ENCODE peak calls at places on chromosomes 3 and 15, in eight cellular contexts. One of them, this sample, is unnamed.

GRCh38 chr3:9685216-9686049 is 18.2 kb upstream of the CPNE9 start:
- DNase-seq in Right ventricle myocardium superior: no peak
- DNase-seq in fibroblast of lung: no peak
- DNase-seq in anterior cingulate cortex: no peak
- DNase-seq in hepatocyte: no peak
- DNase-seq in foreskin fibroblast: no peak
- DNase-seq in right cardiac atrium: no peak
- DNase-seq in BJ: no peak
- DNase-seq in this sample: no peak

GRCh38 chr3:195856410-195857084 is 44.8 kb upstream of the MUC4 start:
- DNase-seq in Right ventricle myocardium superior: peak; percentile 36
- DNase-seq in fibroblast of lung: no peak
- DNase-seq in anterior cingulate cortex: no peak
- DNase-seq in hepatocyte: no peak
- DNase-seq in foreskin fibroblast: no peak
- DNase-seq in right cardiac atrium: no peak
- DNase-seq in BJ: no peak
- DNase-seq in this sample: peak; percentile 23

GRCh38 chr3:122919291-122919610 is 108.3 kb downstream of the SEMA5B start:
- DNase-seq in Right ventricle myocardium superior: no peak
- DNase-seq in fibroblast of lung: no peak
- DNase-seq in anterior cingulate cortex: no peak
- DNase-seq in hepatocyte: no peak
- DNase-seq in foreskin fibroblast: no peak
- DNase-seq in right cardiac atrium: no peak
- DNase-seq in BJ: no peak
- DNase-seq in this sample: no peak

GRCh38 chr15:70427531-70428120 is 329.9 kb upstream of the TLE3 start:
- DNase-seq in Right ventricle myocardium superior: no peak
- DNase-seq in fibroblast of lung: peak; percentile 10
- DNase-seq in anterior cingulate cortex: no peak
- DNase-seq in hepatocyte: no peak
- DNase-seq in foreskin fibroblast: no peak
- DNase-seq in right cardiac atrium: no peak
- DNase-seq in BJ: no peak
- DNase-seq in this sample: no peak

GRCh38 chr3:174951023-174951422 is 91.9 kb downstream of the NAALADL2 start:
- DNase-seq in Right ventricle myocardium superior: no peak
- DNase-seq in fibroblast of lung: peak; percentile 92
- DNase-seq in anterior cingulate cortex: no peak
- DNase-seq in hepatocyte: no peak
- DNase-seq in foreskin fibroblast: peak; percentile 60
- DNase-seq in right cardiac atrium: no peak
- DNase-seq in BJ: no peak
- DNase-seq in this sample: no peak

GRCh38 chr3:54032598-54032997 is 89.8 kb upstream of the CACNA2D3 start:
- DNase-seq in Right ventricle myocardium superior: no peak
- DNase-seq in fibroblast of lung: no peak
- DNase-seq in anterior cingulate cortex: no peak
- DNase-seq in hepatocyte: no peak
- DNase-seq in foreskin fibroblast: no peak
- DNase-seq in right cardiac atrium: no peak
- DNase-seq in BJ: no peak
- DNase-seq in this sample: no peak

GRCh38 chr3:37130984-37131975 is 43.1 kb downstream of the LRRFIP2 start:
- DNase-seq in Right ventricle myocardium superior: no peak
- DNase-seq in fibroblast of lung: no peak
- DNase-seq in anterior cingulate cortex: no peak
- DNase-seq in hepatocyte: no peak
- DNase-seq in foreskin fibroblast: no peak
- DNase-seq in right cardiac atrium: no peak
- DNase-seq in BJ: no peak
- DNase-seq in this sample: no peak

GRCh38 chr3:172519740-172520139 is 3.5 kb downstream of the TNFSF10 start:
- DNase-seq in Right ventricle myocardium superior: no peak
- DNase-seq in fibroblast of lung: no peak
- DNase-seq in anterior cingulate cortex: no peak
- DNase-seq in hepatocyte: no peak
- DNase-seq in foreskin fibroblast: no peak
- DNase-seq in right cardiac atrium: no peak
- DNase-seq in BJ: no peak
- DNase-seq in this sample: no peak

GRCh38 chr3:42157915-42158538 is 66.9 kb downstream of the TRAK1 start:
- DNase-seq in Right ventricle myocardium superior: no peak
- DNase-seq in fibroblast of lung: no peak
- DNase-seq in anterior cingulate cortex: no peak
- DNase-seq in hepatocyte: no peak
- DNase-seq in foreskin fibroblast: no peak
- DNase-seq in right cardiac atrium: no peak
- DNase-seq in BJ: no peak
- DNase-seq in this sample: no peak

GRCh38 chr3:189277711-189278110 is 105.9 kb downstream of the TPRG1 start:
- DNase-seq in Right ventricle myocardium superior: no peak
- DNase-seq in fibroblast of lung: peak; percentile 22
- DNase-seq in anterior cingulate cortex: no peak
- DNase-seq in hepatocyte: no peak
- DNase-seq in foreskin fibroblast: no peak
- DNase-seq in right cardiac atrium: no peak
- DNase-seq in BJ: no peak
- DNase-seq in this sample: no peak

GRCh38 chr3:195073866-195074860 is 196.8 kb downstream of the XXYLT1 start:
- DNase-seq in Right ventricle myocardium superior: no peak
- DNase-seq in fibroblast of lung: no peak
- DNase-seq in anterior cingulate cortex: no peak
- DNase-seq in hepatocyte: no peak
- DNase-seq in foreskin fibroblast: no peak
- DNase-seq in right cardiac atrium: peak; percentile 2
- DNase-seq in BJ: no peak
- DNase-seq in this sample: peak; percentile 9

GRCh38 chr3:172396400-172396799 is 51.9 kb downstream of the GHSR start:
- DNase-seq in Right ventricle myocardium superior: no peak
- DNase-seq in fibroblast of lung: no peak
- DNase-seq in anterior cingulate cortex: no peak
- DNase-seq in hepatocyte: no peak
- DNase-seq in foreskin fibroblast: no peak
- DNase-seq in right cardiac atrium: no peak
- DNase-seq in BJ: no peak
- DNase-seq in this sample: no peak

GRCh38 chr15:31801152-31801551 is 229.2 kb upstream of the CHRNA7 start:
- DNase-seq in Right ventricle myocardium superior: peak; percentile 79
- DNase-seq in fibroblast of lung: peak; percentile 0
- DNase-seq in anterior cingulate cortex: no peak
- DNase-seq in hepatocyte: no peak
- DNase-seq in foreskin fibroblast: no peak
- DNase-seq in right cardiac atrium: peak; percentile 32
- DNase-seq in BJ: no peak
- DNase-seq in this sample: peak; percentile 83

GRCh38 chr3:160616721-160617120 is 51.4 kb upstream of the KPNA4 start:
- DNase-seq in Right ventricle myocardium superior: no peak
- DNase-seq in fibroblast of lung: peak; percentile 80
- DNase-seq in anterior cingulate cortex: no peak
- DNase-seq in hepatocyte: no peak
- DNase-seq in foreskin fibroblast: peak; percentile 73
- DNase-seq in right cardiac atrium: no peak
- DNase-seq in BJ: no peak
- DNase-seq in this sample: no peak

GRCh38 chr3:152519376-152519775 is 250.6 kb downstream of the MBNL1 start:
- DNase-seq in Right ventricle myocardium superior: no peak
- DNase-seq in fibroblast of lung: no peak
- DNase-seq in anterior cingulate cortex: no peak
- DNase-seq in hepatocyte: no peak
- DNase-seq in foreskin fibroblast: no peak
- DNase-seq in right cardiac atrium: no peak
- DNase-seq in BJ: no peak
- DNase-seq in this sample: no peak

GRCh38 chr3:122615303-122615702 is 37.9 kb downstream of the PARP15 start:
- DNase-seq in Right ventricle myocardium superior: no peak
- DNase-seq in fibroblast of lung: no peak
- DNase-seq in anterior cingulate cortex: no peak
- DNase-seq in hepatocyte: no peak
- DNase-seq in foreskin fibroblast: no peak
- DNase-seq in right cardiac atrium: no peak
- DNase-seq in BJ: no peak
- DNase-seq in this sample: no peak

GRCh38 chr15:60580650-60581415 is 101.9 kb upstream of the ICE2 start:
- DNase-seq in Right ventricle myocardium superior: no peak
- DNase-seq in fibroblast of lung: no peak
- DNase-seq in anterior cingulate cortex: no peak
- DNase-seq in hepatocyte: no peak
- DNase-seq in foreskin fibroblast: no peak
- DNase-seq in right cardiac atrium: no peak
- DNase-seq in BJ: no peak
- DNase-seq in this sample: no peak

GRCh38 chr3:126983653-126984390 is 907 bp downstream of the PLXNA1 start:
- DNase-seq in Right ventricle myocardium superior: no peak
- DNase-seq in fibroblast of lung: no peak
- DNase-seq in anterior cingulate cortex: no peak
- DNase-seq in hepatocyte: peak; percentile 74
- DNase-seq in foreskin fibroblast: peak; percentile 63
- DNase-seq in right cardiac atrium: no peak
- DNase-seq in BJ: no peak
- DNase-seq in this sample: peak; percentile 52

GRCh38 chr3:47901280-47901833 is 98.4 kb downstream of the DHX30 start:
- DNase-seq in Right ventricle myocardium superior: no peak
- DNase-seq in fibroblast of lung: no peak
- DNase-seq in anterior cingulate cortex: no peak
- DNase-seq in hepatocyte: no peak
- DNase-seq in foreskin fibroblast: no peak
- DNase-seq in right cardiac atrium: no peak
- DNase-seq in BJ: no peak
- DNase-seq in this sample: no peak

GRCh38 chr3:58074997-58075396 is 66.8 kb downstream of the FLNB start:
- DNase-seq in Right ventricle myocardium superior: no peak
- DNase-seq in fibroblast of lung: no peak
- DNase-seq in anterior cingulate cortex: no peak
- DNase-seq in hepatocyte: no peak
- DNase-seq in foreskin fibroblast: no peak
- DNase-seq in right cardiac atrium: no peak
- DNase-seq in BJ: no peak
- DNase-seq in this sample: no peak

GRCh38 chr3:52176188-52176752 is 21.7 kb upstream of the ALAS1 start:
- DNase-seq in Right ventricle myocardium superior: no peak
- DNase-seq in fibroblast of lung: no peak
- DNase-seq in anterior cingulate cortex: no peak
- DNase-seq in hepatocyte: no peak
- DNase-seq in foreskin fibroblast: no peak
- DNase-seq in right cardiac atrium: no peak
- DNase-seq in BJ: no peak
- DNase-seq in this sample: no peak

GRCh38 chr3:38143511-38143910 is 5.0 kb downstream of the MYD88 start:
- DNase-seq in Right ventricle myocardium superior: no peak
- DNase-seq in fibroblast of lung: no peak
- DNase-seq in anterior cingulate cortex: no peak
- DNase-seq in hepatocyte: no peak
- DNase-seq in foreskin fibroblast: no peak
- DNase-seq in right cardiac atrium: no peak
- DNase-seq in BJ: no peak
- DNase-seq in this sample: no peak

GRCh38 chr3:37961622-37962455 is 28.7 kb upstream of the VILL start:
- DNase-seq in Right ventricle myocardium superior: no peak
- DNase-seq in fibroblast of lung: no peak
- DNase-seq in anterior cingulate cortex: no peak
- DNase-seq in hepatocyte: no peak
- DNase-seq in foreskin fibroblast: peak; percentile 52
- DNase-seq in right cardiac atrium: no peak
- DNase-seq in BJ: no peak
- DNase-seq in this sample: no peak

GRCh38 chr3:60313382-60313781 is 937.9 kb downstream of the FHIT start:
- DNase-seq in Right ventricle myocardium superior: no peak
- DNase-seq in fibroblast of lung: no peak
- DNase-seq in anterior cingulate cortex: no peak
- DNase-seq in hepatocyte: no peak
- DNase-seq in foreskin fibroblast: no peak
- DNase-seq in right cardiac atrium: no peak
- DNase-seq in BJ: no peak
- DNase-seq in this sample: no peak

GRCh38 chr3:50297896-50298725 is 1.1 kb downstream of the HYAL3 start:
- DNase-seq in Right ventricle myocardium superior: no peak
- DNase-seq in fibroblast of lung: no peak
- DNase-seq in anterior cingulate cortex: no peak
- DNase-seq in hepatocyte: no peak
- DNase-seq in foreskin fibroblast: no peak
- DNase-seq in right cardiac atrium: no peak
- DNase-seq in BJ: no peak
- DNase-seq in this sample: no peak

GRCh38 chr15:66673410-66674322 is 28.4 kb upstream of the SMAD6 start:
- DNase-seq in Right ventricle myocardium superior: peak; percentile 64
- DNase-seq in fibroblast of lung: peak; percentile 51
- DNase-seq in anterior cingulate cortex: no peak
- DNase-seq in hepatocyte: peak; percentile 63
- DNase-seq in foreskin fibroblast: no peak
- DNase-seq in right cardiac atrium: peak; percentile 64
- DNase-seq in BJ: no peak
- DNase-seq in this sample: peak; percentile 55

GRCh38 chr15:61200626-61201025 is 28.5 kb downstream of the RORA start:
- DNase-seq in Right ventricle myocardium superior: no peak
- DNase-seq in fibroblast of lung: no peak
- DNase-seq in anterior cingulate cortex: no peak
- DNase-seq in hepatocyte: no peak
- DNase-seq in foreskin fibroblast: no peak
- DNase-seq in right cardiac atrium: no peak
- DNase-seq in BJ: no peak
- DNase-seq in this sample: no peak

GRCh38 chr15:60933914-60934885 is 294.9 kb downstream of the RORA start:
- DNase-seq in Right ventricle myocardium superior: no peak
- DNase-seq in fibroblast of lung: peak; percentile 21
- DNase-seq in anterior cingulate cortex: no peak
- DNase-seq in hepatocyte: no peak
- DNase-seq in foreskin fibroblast: peak; percentile 18
- DNase-seq in right cardiac atrium: no peak
- DNase-seq in BJ: no peak
- DNase-seq in this sample: no peak

GRCh38 chr15:51121118-51121517 is 26.4 kb upstream of the TNFAIP8L3 start:
- DNase-seq in Right ventricle myocardium superior: no peak
- DNase-seq in fibroblast of lung: peak; percentile 99
- DNase-seq in anterior cingulate cortex: no peak
- DNase-seq in hepatocyte: peak; percentile 36
- DNase-seq in foreskin fibroblast: peak; percentile 98
- DNase-seq in right cardiac atrium: peak; percentile 47
- DNase-seq in BJ: peak; percentile 69
- DNase-seq in this sample: no peak

GRCh38 chr15:32705450-32705849 is 12.4 kb upstream of the GREM1 start:
- DNase-seq in Right ventricle myocardium superior: no peak
- DNase-seq in fibroblast of lung: peak; percentile 62
- DNase-seq in anterior cingulate cortex: no peak
- DNase-seq in hepatocyte: no peak
- DNase-seq in foreskin fibroblast: peak; percentile 79
- DNase-seq in right cardiac atrium: no peak
- DNase-seq in BJ: no peak
- DNase-seq in this sample: no peak

GRCh38 chr3:102156426-102156825 is 278.4 kb upstream of the ZPLD1 start:
- DNase-seq in Right ventricle myocardium superior: no peak
- DNase-seq in fibroblast of lung: peak; percentile 92
- DNase-seq in anterior cingulate cortex: no peak
- DNase-seq in hepatocyte: peak; percentile 47
- DNase-seq in foreskin fibroblast: peak; percentile 84
- DNase-seq in right cardiac atrium: no peak
- DNase-seq in BJ: peak; percentile 74
- DNase-seq in this sample: no peak

GRCh38 chr15:78212546-78213424 is 21.6 kb downstream of the ACSBG1 start:
- DNase-seq in Right ventricle myocardium superior: peak; percentile 76
- DNase-seq in fibroblast of lung: peak; percentile 79
- DNase-seq in anterior cingulate cortex: no peak
- DNase-seq in hepatocyte: peak; percentile 90
- DNase-seq in foreskin fibroblast: peak; percentile 90
- DNase-seq in right cardiac atrium: peak; percentile 85
- DNase-seq in BJ: peak; percentile 31
- DNase-seq in this sample: peak; percentile 77

GRCh38 chr3:193842029-193842782 is 249.2 kb downstream of the OPA1 start:
- DNase-seq in Right ventricle myocardium superior: no peak
- DNase-seq in fibroblast of lung: no peak
- DNase-seq in anterior cingulate cortex: no peak
- DNase-seq in hepatocyte: no peak
- DNase-seq in foreskin fibroblast: no peak
- DNase-seq in right cardiac atrium: no peak
- DNase-seq in BJ: no peak
- DNase-seq in this sample: no peak

GRCh38 chr3:193780810-193781472 is 187.9 kb downstream of the OPA1 start:
- DNase-seq in Right ventricle myocardium superior: peak; percentile 81
- DNase-seq in fibroblast of lung: peak; percentile 81
- DNase-seq in anterior cingulate cortex: peak; percentile 12
- DNase-seq in hepatocyte: peak; percentile 89
- DNase-seq in foreskin fibroblast: peak; percentile 80
- DNase-seq in right cardiac atrium: peak; percentile 81
- DNase-seq in BJ: no peak
- DNase-seq in this sample: peak; percentile 82